ENCODE peak calls at places on chromosomes 6 and 20, in five cellular contexts. Q is GM12891, F is H1, Z is HepG2, H is K562. C is an unnamed sample.

GRCh38 chr6:149094156-149094555 is 223.4 kb upstream of the TAB2 start:
- DNase-seq in Q (no peak), F (no peak), Z (no peak), H (no peak), C (no peak)

GRCh38 chr6:26022166-26022510 is 59.5 kb downstream of the TRIM38 start:
- DNase-seq in Q (no peak), F (no peak), Z (no peak), H (peak; percentile 77), C (no peak)

GRCh38 chr6:113994934-113995342 is 24.0 kb upstream of the HDAC2 start:
- DNase-seq in Q (no peak), F (peak; percentile 51), Z (peak; percentile 87), H (peak; percentile 22), C (peak; percentile 12)

GRCh38 chr6:108966855-108967755 is 118.9 kb downstream of the ARMC2 start:
- DNase-seq in Q (no peak), F (no peak), Z (peak; percentile 43), H (no peak), C (no peak)

GRCh38 chr6:13256614-13257013 is 71.7 kb downstream of the TBC1D7 start:
- DNase-seq in Q (no peak), F (no peak), Z (peak; percentile 60), H (no peak), C (no peak)

GRCh38 chr6:13383280-13384163 is 55.2 kb upstream of the TBC1D7 start:
- DNase-seq in Q (no peak), F (no peak), Z (peak; percentile 21), H (no peak), C (peak; percentile 29)

GRCh38 chr6:344816-345340 is 46.7 kb upstream of the IRF4 start:
- DNase-seq in Q (no peak), F (no peak), Z (no peak), H (no peak), C (no peak)

GRCh38 chr20:15942130-15942529 is 631.1 kb downstream of the KIF16B start:
- DNase-seq in Q (no peak), F (no peak), Z (no peak), H (no peak), C (no peak)

GRCh38 chr20:37253087-37253486 is 8.5 kb downstream of the GHRH start:
- DNase-seq in Q (no peak), F (no peak), Z (no peak), H (no peak), C (no peak)

GRCh38 chr6:51398793-51399192 is 580.1 kb downstream of the TFAP2B start:
- DNase-seq in Q (no peak), F (no peak), Z (no peak), H (no peak), C (no peak)

GRCh38 chr6:170031096-170031471 is 259.8 kb downstream of the DLL1 start:
- DNase-seq in Q (no peak), F (no peak), Z (no peak), H (no peak), C (no peak)

GRCh38 chr6:111210074-111210729 is 122.9 kb downstream of the SLC16A10 start:
- DNase-seq in Q (peak; percentile 22), F (peak; percentile 49), Z (peak; percentile 60), H (peak; percentile 21), C (peak; percentile 17)

GRCh38 chr20:48459729-48460395 is 367.9 kb downstream of the PREX1 start:
- DNase-seq in Q (no peak), F (no peak), Z (no peak), H (no peak), C (no peak)

GRCh38 chr20:58130574-58130973 is 97.9 kb downstream of the ANKRD60 start:
- DNase-seq in Q (no peak), F (no peak), Z (no peak), H (no peak), C (no peak)

GRCh38 chr6:125307150-125307838 is 5.5 kb upstream of the HDDC2 start:
- DNase-seq in Q (no peak), F (no peak), Z (peak; percentile 33), H (peak; percentile 73), C (no peak)

GRCh38 chr6:21396313-21396712 is 197.2 kb upstream of the SOX4 start:
- DNase-seq in Q (no peak), F (no peak), Z (no peak), H (no peak), C (no peak)

GRCh38 chr6:32883789-32884188 is 29.8 kb downstream of the PSMB9 start:
- DNase-seq in Q (no peak), F (no peak), Z (no peak), H (no peak), C (no peak)

GRCh38 chr6:17098538-17098937 is 3.3 kb upstream of the STMND1 start:
- DNase-seq in Q (no peak), F (no peak), Z (no peak), H (no peak), C (no peak)

GRCh38 chr6:17099401-17100059 is 2.3 kb upstream of the STMND1 start:
- DNase-seq in Q (no peak), F (no peak), Z (no peak), H (no peak), C (no peak)

GRCh38 chr6:17101422-17102257 is at the start of gene STMND1:
- DNase-seq in Q (no peak), F (peak; percentile 64), Z (no peak), H (no peak), C (peak; percentile 9)

GRCh38 chr6:17103715-17104114 is 1.9 kb downstream of the STMND1 start:
- DNase-seq in Q (no peak), F (no peak), Z (no peak), H (no peak), C (no peak)

GRCh38 chr6:17102258-17102870 is 514 bp downstream of the STMND1 start:
- DNase-seq in Q (no peak), F (no peak), Z (no peak), H (no peak), C (no peak)
- TF ChIP-seq TAF1 in Q (no peak), F (no peak), Z (no peak), H (no peak), C (no peak)

GRCh38 chr6:132131777-132132176 is 180.6 kb upstream of the CCN2 start:
- DNase-seq in Q (no peak), F (no peak), Z (peak; percentile 61), H (no peak), C (no peak)
- TF ChIP-seq POLR2AphosphoS5 in Q (no peak), F (no peak), Z (no peak), H (no peak), C (no peak)

GRCh38 chr20:50931306-50932015 is at the start of gene ADNP:
- DNase-seq in Q (peak; percentile 56), F (peak; percentile 90), Z (peak; percentile 88), H (peak; percentile 73), C (peak; percentile 44)
- TF ChIP-seq POLR2A in Q (peak; percentile 87), F (peak; percentile 84), Z (peak; percentile 81), H (peak; percentile 80), C (peak; percentile 90)

DNA sequence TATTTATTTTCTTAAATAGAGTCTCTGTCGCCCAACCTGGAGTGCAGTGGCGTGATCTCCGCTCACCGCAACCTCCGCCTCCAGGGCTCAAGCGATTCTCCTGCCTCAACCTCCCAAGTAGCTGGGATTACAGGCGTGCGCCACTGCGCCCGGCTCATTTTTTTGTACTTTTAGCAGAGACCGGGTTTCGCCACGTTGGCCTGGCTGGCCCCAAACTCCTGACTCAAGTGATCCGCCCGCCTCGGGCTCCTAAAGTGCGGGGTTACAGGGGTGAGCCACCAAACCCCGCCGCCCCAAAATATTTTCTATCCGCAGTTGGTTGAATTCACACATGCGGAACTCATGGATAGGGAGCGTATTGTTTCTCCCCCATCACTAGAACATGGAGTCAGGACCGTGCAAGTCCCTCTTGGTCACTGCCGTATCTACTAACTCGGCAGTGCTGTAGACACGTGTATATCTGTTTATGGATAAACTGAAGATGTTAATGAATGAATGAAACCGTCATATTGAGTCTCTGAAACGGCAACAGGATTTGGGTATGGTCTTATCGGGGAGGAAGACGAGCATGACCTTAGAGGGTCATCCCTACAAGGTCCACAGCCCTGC is 904 bp downstream of the MKKS start:
- DNase-seq in Q (no peak), F (no peak), Z (peak; percentile 44), H (no peak), C (no peak)
- TF ChIP-seq TAF1 in Q (no peak), F (no peak), Z (no peak), H (no peak), C (no peak)

DNA sequence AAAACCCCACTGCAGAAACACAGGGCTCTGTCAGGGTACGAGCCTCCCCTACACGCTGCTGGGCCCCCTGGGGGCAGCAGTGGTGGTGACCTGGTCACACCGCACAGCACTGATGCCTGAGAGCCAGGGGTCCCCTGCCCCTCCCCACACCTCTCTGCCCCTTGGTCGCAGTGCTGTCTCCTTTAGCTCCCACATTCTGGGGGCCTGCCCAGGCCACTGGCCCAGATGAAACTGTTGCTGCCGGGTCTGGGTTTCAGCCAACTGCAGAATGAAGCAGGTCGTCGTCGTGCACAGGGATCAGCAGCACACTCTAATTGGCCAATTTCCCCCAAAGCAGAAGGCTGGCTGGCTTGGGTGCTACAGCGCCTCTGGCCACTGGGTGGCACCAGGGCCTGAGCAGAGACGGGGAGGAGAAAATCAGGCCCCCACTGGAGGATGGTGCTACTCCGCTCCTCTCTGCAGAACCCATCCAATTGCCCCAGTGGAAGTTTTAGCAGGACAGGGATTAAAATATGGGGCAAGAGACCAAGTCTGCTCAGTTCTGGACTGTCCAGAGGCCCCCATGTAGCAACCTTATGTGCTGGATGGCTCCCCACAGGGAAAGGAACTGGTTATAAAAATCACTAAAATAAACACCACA is 26.1 kb downstream of the DIDO1 start:
- DNase-seq in Q (peak; percentile 87), F (peak; percentile 88), Z (peak; percentile 82), H (peak; percentile 84), C (peak; percentile 89)
- TF ChIP-seq POLR2AphosphoS5 in Q (no peak), F (peak; percentile 81), Z (peak; percentile 69), H (no peak), C (no peak)

DNA sequence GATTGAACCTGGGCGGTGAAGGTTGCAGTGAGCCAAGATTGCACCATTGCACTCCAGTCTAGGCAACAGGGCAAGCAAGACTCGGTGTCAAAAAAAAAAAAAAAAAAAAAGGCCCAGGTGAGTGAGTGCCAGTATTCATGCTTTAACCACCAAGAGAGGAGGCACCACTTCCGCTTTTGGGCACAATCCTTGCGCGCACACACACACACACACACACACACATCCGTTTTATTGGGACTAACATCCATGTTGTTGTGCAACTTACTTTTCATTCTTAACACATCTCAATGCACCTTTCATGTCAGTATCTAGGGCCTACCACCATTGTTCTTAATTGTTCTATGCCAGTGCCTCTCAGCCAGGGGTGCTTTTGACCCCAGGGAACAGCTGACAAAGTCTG is 263.0 kb downstream of the CDC5L start:
- DNase-seq in Q (no peak), F (no peak), Z (no peak), H (no peak), C (no peak)
- TF ChIP-seq POLR2A in Q (no peak), F (no peak), Z (no peak), H (no peak), C (no peak)

DNA sequence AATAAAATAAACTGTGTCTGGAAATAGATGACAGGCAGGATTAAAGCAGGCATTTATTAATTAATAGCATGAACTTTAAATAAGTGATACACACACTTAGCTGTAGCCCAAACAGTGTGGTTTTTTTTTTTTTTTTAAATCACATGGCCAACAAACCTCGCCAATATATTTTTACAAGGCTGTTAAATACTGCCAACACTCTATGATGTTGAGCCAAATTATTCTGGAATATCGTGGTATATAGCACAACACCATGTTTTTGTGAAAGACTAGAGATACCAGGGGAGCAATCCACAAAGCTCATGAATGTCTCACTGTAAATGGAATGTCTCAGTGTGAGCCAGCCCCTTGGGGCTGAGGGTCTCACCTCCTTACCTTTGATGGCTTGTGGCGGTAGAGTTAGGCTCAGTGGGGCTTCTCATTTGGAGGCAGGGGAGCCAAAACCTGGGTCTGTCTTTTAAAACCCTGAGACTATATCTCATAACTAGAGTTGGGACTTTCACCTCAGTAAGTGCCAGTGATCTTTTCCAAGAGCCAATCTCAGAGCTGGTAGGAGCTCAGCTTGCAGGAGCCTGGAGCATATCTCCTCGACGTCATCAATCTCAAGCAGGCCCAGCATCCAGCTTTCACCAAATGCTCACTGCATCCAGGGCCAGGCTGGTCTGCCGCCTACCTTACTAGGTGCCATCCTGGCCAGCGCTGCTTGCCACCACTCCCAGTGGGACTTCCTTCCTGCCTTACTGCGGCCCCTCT is 78.5 kb upstream of the FAM184A start:
- DNase-seq in Q (no peak), F (no peak), Z (no peak), H (no peak), C (no peak)
- TF ChIP-seq TAF1 in Q (no peak), F (no peak), Z (no peak), H (no peak), C (no peak)

C was measured in GM12892.